ENCODE peak calls at places on chromosomes 3 and 15, in nine cellular contexts. U is heart right ventricle, B is H1, Y is mammary epithelial cell, N is suprapubic skin, X is ovary, Q is fibroblast of lung, D is lower lobe of right lung, M is sigmoid colon. C is an unnamed sample. For H3K4me1, the result is how much of the 10 kb centered on the place peaks cover.

GRCh38 chr3:89145995-89146394 is 38.6 kb downstream of the EPHA3 start:
- DNase-seq in D (no peak), U (no peak), M (no peak), Q (peak), Y (peak), N (no peak), X (no peak), B (no peak), C (no peak)

GRCh38 chr15:80694624-80695098 is 449 bp upstream of the ABHD17C start:
- DNase-seq in U (peak), Y (peak), D (peak), M (no peak), Q (peak), B (no peak), N (no peak), X (peak), C (no peak)

GRCh38 chr3:178504128-178504527 is 32.1 kb upstream of the KCNMB2 start:
- DNase-seq in B (no peak), U (no peak), X (no peak), Y (no peak), N (no peak), Q (no peak), M (no peak), D (no peak), C (no peak)

GRCh38 chr15:100784493-100785180 is 95.0 kb upstream of the ALDH1A3 start:
- DNase-seq in Q (no peak), M (peak), U (no peak), D (no peak), B (no peak), X (no peak), Y (no peak), N (no peak), C (no peak)

GRCh38 chr15:40136470-40136869 is 24.4 kb upstream of the BUB1B start:
- DNase-seq in U (no peak), B (no peak), X (no peak), M (no peak), N (no peak), D (no peak), Q (no peak), Y (no peak), C (no peak)

GRCh38 chr15:63503739-63504246 is 600 bp upstream of the USP3 start:
- DNase-seq in Q (peak), Y (peak), X (peak), N (no peak), M (peak), U (no peak), D (peak), B (no peak), C (no peak)

GRCh38 chr3:188542196-188542595 is 388.2 kb downstream of the LPP start:
- DNase-seq in N (no peak), B (no peak), D (no peak), U (no peak), Y (no peak), M (no peak), X (no peak), Q (no peak), C (no peak)

GRCh38 chr15:98976500-98976899 is 31.1 kb downstream of the PGPEP1L start:
- DNase-seq in B (no peak), Q (no peak), U (no peak), M (no peak), X (no peak), D (no peak), N (no peak), Y (no peak), C (no peak)

GRCh38 chr15:62469478-62469873 is 304.4 kb upstream of the C2CD4B start:
- DNase-seq in Y (no peak), M (peak), X (no peak), D (no peak), Q (peak), B (no peak), N (no peak), U (no peak), C (no peak)

GRCh38 chr3:47227678-47228077 is 54.9 kb downstream of the KIF9 start:
- DNase-seq in U (no peak), Q (no peak), Y (no peak), X (no peak), M (peak), N (no peak), D (peak), B (no peak), C (no peak)

GRCh38 chr15:25178835-25179672 is 224.3 kb downstream of the SNRPN start:
- DNase-seq in Y (no peak), U (peak), M (no peak), D (peak), X (peak), B (no peak), N (peak), Q (no peak), C (no peak)

GRCh38 chr3:48208088-48208487 is 15.2 kb upstream of the CAMP start:
- DNase-seq in B (no peak), Q (no peak), D (no peak), X (no peak), Y (no peak), N (no peak), M (no peak), U (no peak), C (no peak)

GRCh38 chr3:104952587-104952986 is 414.1 kb upstream of the ALCAM start:
- DNase-seq in B (no peak), M (no peak), N (no peak), D (peak), Y (peak), U (no peak), Q (peak), X (no peak), C (no peak)

GRCh38 chr15:100565591-100565990 is 36.4 kb downstream of the LINS1 start:
- DNase-seq in Q (no peak), M (no peak), Y (peak), B (no peak), U (no peak), N (no peak), X (no peak), D (no peak), C (no peak)

GRCh38 chr3:156150434-156151066 is 30.2 kb downstream of the KCNAB1 start:
- DNase-seq in X (peak), U (no peak), D (no peak), Q (peak), B (no peak), Y (peak), M (peak), N (no peak), C (no peak)

GRCh38 chr3:47283596-47284364 is 1.0 kb downstream of the KLHL18 start:
- DNase-seq in Q (peak), Y (peak), D (no peak), M (peak), U (no peak), N (no peak), X (no peak), B (no peak), C (no peak)

GRCh38 chr15:33132722-33133345 is 61.7 kb downstream of the FMN1 start:
- DNase-seq in D (no peak), N (no peak), B (peak), Y (peak), X (no peak), M (no peak), Q (peak), U (no peak), C (no peak)

GRCh38 chr3:111667621-111668239 is 72.6 kb upstream of the ZBED2 start:
- DNase-seq in Y (peak), X (no peak), M (no peak), N (no peak), Q (peak), B (no peak), D (peak), U (no peak), C (peak)

GRCh38 chr3:194379651-194380050 is 10.1 kb upstream of the LRRC15 start:
- DNase-seq in Y (no peak), U (no peak), Q (no peak), B (no peak), D (no peak), M (no peak), X (no peak), N (no peak), C (no peak)

GRCh38 chr15:52786436-52787122 is 3.6 kb downstream of the ONECUT1 start:
- DNase-seq in U (no peak), B (no peak), Y (no peak), N (no peak), D (no peak), X (no peak), M (no peak), Q (no peak), C (no peak)

GRCh38 chr15:48177875-48178611 is at the start of gene MYEF2:
- DNase-seq in X (peak), Y (peak), Q (peak), D (peak), M (peak), N (peak), B (peak), U (peak), C (no peak)

GRCh38 chr15:30903497-30904187 is at the start of gene FAN1:
- DNase-seq in M (peak), X (peak), B (no peak), D (peak), U (peak), Q (peak), Y (peak), N (peak), C (peak)

GRCh38 chr3:10392244-10392643 is 71.3 kb upstream of the SEC13 start:
- DNase-seq in M (no peak), Q (no peak), U (no peak), N (no peak), X (no peak), D (no peak), Y (no peak), B (no peak), C (no peak)

GRCh38 chr3:126377211-126377610 is 17.5 kb upstream of the CFAP100 start:
- DNase-seq in X (no peak), Q (no peak), N (peak), Y (no peak), M (peak), U (no peak), B (no peak), D (no peak), C (no peak)

GRCh38 chr15:36313021-36313420 is 266.4 kb upstream of the CDIN1 start:
- DNase-seq in X (no peak), D (no peak), N (no peak), Q (peak), Y (peak), U (no peak), B (no peak), M (no peak), C (no peak)

GRCh38 chr3:63278171-63278999 is at the start of gene SYNPR:
- DNase-seq in X (no peak), Y (no peak), M (no peak), N (no peak), D (no peak), U (no peak), Q (no peak), B (no peak), C (no peak)

GRCh38 chr3:119497824-119498187 is 541 bp upstream of the TIMMDC1 start:
- DNase-seq in U (no peak), Y (peak), X (peak), D (no peak), M (no peak), Q (peak), N (no peak), B (no peak), C (no peak)

GRCh38 chr3:88632226-88632625 is 475.2 kb upstream of the EPHA3 start:
- DNase-seq in Y (peak), X (no peak), D (no peak), U (no peak), B (no peak), Q (no peak), N (no peak), M (no peak), C (no peak)

GRCh38 chr3:88807471-88808090 is 299.8 kb upstream of the EPHA3 start:
- DNase-seq in N (no peak), X (no peak), Y (peak), U (no peak), B (no peak), Q (peak), D (no peak), M (no peak), C (no peak)

GRCh38 chr3:142660379-142660778 is 63.5 kb upstream of the TRPC1 start:
- DNase-seq in Q (no peak), N (no peak), X (no peak), B (no peak), D (no peak), U (no peak), Y (no peak), M (no peak), C (no peak)

GRCh38 chr3:156826144-156826895 is at the start of gene LEKR1:
- DNase-seq in D (peak), U (peak), M (peak), X (peak), Q (peak), Y (peak), N (peak), B (no peak), C (no peak)

GRCh38 chr3:134677987-134678308 is 27.1 kb upstream of the KY start:
- DNase-seq in D (no peak), Y (no peak), X (no peak), B (no peak), U (no peak), M (no peak), N (no peak), Q (no peak), C (no peak)

GRCh38 chr15:59148160-59148810 is 43.3 kb downstream of the CCNB2 start:
- DNase-seq in M (no peak), N (no peak), X (no peak), Q (peak), D (no peak), Y (no peak), U (no peak), B (no peak), C (no peak)

GRCh38 chr3:122031123-122031468 is 9.0 kb upstream of the ILDR1 start:
- DNase-seq in Y (no peak), X (no peak), U (no peak), D (no peak), B (no peak), M (no peak), Q (no peak), N (no peak), C (no peak)
- TF ChIP-seq CTCF in Y (no peak), X (no peak), U (no peak), D (no peak), B (no peak), M (no peak), Q (no peak), N (no peak), C (no peak)

GRCh38 chr3:45983865-45984264 is 11.8 kb downstream of the FYCO1 start:
- DNase-seq in B (no peak), D (no peak), Y (no peak), X (no peak), M (no peak), N (no peak), Q (no peak), U (no peak), C (no peak)
- H3K4me1 ChIP-seq in B (under half), D (half or more), Y (under half), X (half or more), M (half or more), N (under half), Q (half or more), U (half or more), C (under half)

GRCh38 chr3:133464573-133464972 is 64.7 kb downstream of the BFSP2 start:
- DNase-seq in U (no peak), Y (peak), B (no peak), N (no peak), Q (peak), X (no peak), D (no peak), M (no peak), C (no peak)
- TF ChIP-seq CTCF in U (no peak), Y (peak), B (no peak), N (no peak), Q (peak), X (no peak), D (no peak), M (no peak), C (no peak)

GRCh38 chr3:177109688-177110087 is 87.6 kb downstream of the TBL1XR1 start:
- DNase-seq in M (no peak), Q (no peak), N (no peak), U (no peak), X (no peak), Y (no peak), D (no peak), B (no peak), C (no peak)

GRCh38 chr3:177111541-177111949 is 85.7 kb downstream of the TBL1XR1 start:
- DNase-seq in D (no peak), Q (no peak), M (no peak), U (no peak), B (no peak), Y (no peak), N (no peak), X (no peak), C (no peak)

GRCh38 chr3:177108648-177109047 is 88.6 kb downstream of the TBL1XR1 start:
- DNase-seq in X (no peak), Y (no peak), U (no peak), N (no peak), Q (no peak), B (no peak), M (no peak), D (no peak), C (no peak)

GRCh38 chr3:177107840-177108239 is 89.4 kb downstream of the TBL1XR1 start:
- DNase-seq in Y (no peak), B (no peak), D (no peak), N (no peak), U (no peak), M (no peak), X (no peak), Q (no peak), C (no peak)

DNA sequence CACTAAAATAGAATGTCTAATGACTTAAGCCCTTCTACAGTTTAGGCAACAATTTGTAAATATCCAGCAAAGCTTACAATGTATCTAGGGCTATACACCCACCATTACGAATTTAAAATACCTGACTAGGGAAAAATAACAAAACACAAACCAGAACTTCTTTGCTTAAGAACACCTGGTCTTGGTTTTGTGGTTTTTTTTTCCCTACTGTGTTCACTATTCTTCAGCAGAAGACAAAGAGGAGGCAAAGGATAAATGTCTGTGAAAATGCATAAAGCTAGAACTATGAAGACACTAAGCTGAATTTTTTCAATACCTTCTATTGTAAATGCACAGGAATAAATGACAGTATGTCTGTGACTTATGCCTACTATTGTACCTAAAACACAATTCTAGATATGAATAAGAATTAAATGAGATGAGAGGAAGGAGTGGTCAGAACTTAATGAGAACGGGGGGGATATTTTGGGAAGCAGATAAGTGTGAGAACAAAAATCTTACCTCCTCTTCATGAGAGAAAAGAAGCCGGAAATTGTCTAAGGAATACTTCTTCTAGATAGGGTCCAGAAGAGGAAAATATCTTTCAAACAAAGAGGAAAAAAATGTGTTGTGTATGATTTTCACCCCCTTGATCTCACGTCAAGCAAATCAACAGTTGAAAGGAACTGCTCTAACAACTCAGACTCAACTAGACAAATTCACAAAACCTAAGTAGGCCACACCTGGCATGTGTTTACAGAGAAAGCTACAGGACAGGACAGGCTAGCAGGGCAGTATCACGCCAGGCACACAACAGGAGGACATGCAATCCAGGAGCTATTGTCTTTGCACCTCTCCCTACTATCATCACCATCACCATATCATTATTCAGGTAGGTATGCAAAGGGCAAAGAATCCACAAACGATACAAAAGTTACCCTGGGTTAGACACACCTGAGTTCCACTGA is 86.7 kb downstream of the TBL1XR1 start:
- DNase-seq in N (no peak), Y (no peak), D (no peak), U (no peak), M (no peak), X (no peak), Q (no peak), B (no peak), C (no peak)
- H3K4me1 ChIP-seq in N (half or more), Y (under half), D (under half), U (under half), M (under half), X (under half), Q (under half), B (under half), C (under half)

GRCh38 chr3:129650256-129650872 is 43.9 kb upstream of the PLXND1 start:
- DNase-seq in Y (peak), B (no peak), N (peak), U (no peak), M (peak), Q (peak), X (peak), D (peak), C (no peak)
- TF ChIP-seq CTCF in Y (peak), B (peak), N (peak), U (peak), M (peak), Q (peak), X (peak), D (peak), C (peak)

GRCh38 chr3:124275421-124275820 is 283.5 kb upstream of the ROPN1 start:
- DNase-seq in M (peak), Q (no peak), B (no peak), Y (no peak), N (no peak), U (peak), D (no peak), X (no peak), C (no peak)
- H3K4me1 ChIP-seq in M (under half), Q (under half), B (under half), Y (under half), N (under half), U (half or more), D (half or more), X (under half), C (under half)

GRCh38 chr3:106251160-106251892 is 382.5 kb upstream of the CBLB start:
- DNase-seq in U (no peak), Q (no peak), X (no peak), N (no peak), Y (peak), D (no peak), M (no peak), B (no peak), C (no peak)
- TF ChIP-seq CTCF in U (no peak), Q (no peak), X (no peak), N (no peak), Y (no peak), D (no peak), M (no peak), B (peak), C (no peak)

GRCh38 chr3:4517643-4518042 is 24.5 kb downstream of the ITPR1 start:
- DNase-seq in N (no peak), B (no peak), Y (no peak), D (no peak), X (no peak), M (no peak), U (no peak), Q (no peak), C (no peak)

GRCh38 chr3:4512895-4513616 is 19.9 kb downstream of the ITPR1 start:
- DNase-seq in B (no peak), M (no peak), N (no peak), U (no peak), D (no peak), Q (no peak), X (no peak), Y (no peak), C (no peak)

GRCh38 chr3:4514321-4514720 is 21.2 kb downstream of the ITPR1 start:
- DNase-seq in Q (no peak), M (no peak), N (no peak), Y (no peak), U (no peak), B (no peak), X (no peak), D (no peak), C (no peak)

GRCh38 chr3:4517095-4517494 is 23.9 kb downstream of the ITPR1 start:
- DNase-seq in N (no peak), U (no peak), D (no peak), Q (no peak), X (no peak), M (no peak), B (no peak), Y (no peak), C (no peak)

DNA sequence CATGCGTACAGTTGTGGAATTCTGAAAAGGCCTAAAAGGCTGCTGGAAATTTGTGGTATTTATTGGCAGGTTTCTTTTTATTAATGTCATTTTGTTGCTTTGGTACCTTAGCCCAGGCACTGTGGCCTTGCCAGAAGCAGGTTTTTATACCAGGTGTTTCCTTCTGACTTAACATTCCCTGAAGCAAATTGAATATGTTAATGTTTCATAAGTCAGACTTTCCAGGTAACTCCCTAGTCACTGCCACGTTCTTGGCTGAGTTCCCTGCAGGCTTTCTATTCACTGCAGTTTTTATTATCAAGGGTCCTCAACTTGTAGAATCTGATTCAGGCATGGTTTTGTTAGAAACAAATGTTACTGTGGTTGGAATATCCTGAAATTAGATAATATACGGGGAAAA is 22.7 kb downstream of the ITPR1 start:
- DNase-seq in Q (no peak), D (no peak), N (no peak), Y (no peak), M (no peak), U (no peak), B (no peak), X (no peak), C (no peak)
- H3K4me1 ChIP-seq in Q (under half), D (under half), N (under half), Y (under half), M (under half), U (under half), B (under half), X (under half), C (under half)